ENCODE peak calls at places on chromosome 2, in five cellular contexts. F, K, H, M and G are unnamed samples.

GRCh38 chr2:98893871-98894270 is 42.2 kb downstream of the CRACDL start:
- DNase-seq in M (no peak), H (no peak), F (no peak), K (no peak), G (no peak)

GRCh38 chr2:46377666-46378560 is 80.7 kb downstream of the EPAS1 start:
- DNase-seq in F (no peak), K (no peak), M (no peak), H (no peak), G (no peak)

GRCh38 chr2:57443985-57444501 is 602.6 kb upstream of the VRK2 start:
- DNase-seq in M (no peak), F (no peak), H (no peak), K (no peak), G (no peak)

GRCh38 chr2:202577250-202578183 is 57.3 kb upstream of the FAM117B start:
- DNase-seq in F (no peak), M (no peak), H (no peak), K (no peak), G (no peak)

GRCh38 chr2:175404839-175405238 is 223.3 kb upstream of the ATP5MC3 start:
- DNase-seq in F (no peak), H (no peak), K (no peak), M (no peak), G (no peak)

GRCh38 chr2:19536136-19536535 is 177.7 kb upstream of the OSR1 start:
- DNase-seq in F (no peak), K (no peak), H (peak), M (no peak), G (no peak)

GRCh38 chr2:15993666-15994065 is 53.3 kb downstream of the MYCN start:
- DNase-seq in H (no peak), M (no peak), F (no peak), K (no peak), G (no peak)

GRCh38 chr2:85935746-85936208 is 47.0 kb upstream of the ST3GAL5 start:
- DNase-seq in H (peak), K (no peak), F (no peak), M (no peak), G (no peak)

GRCh38 chr2:160816916-160817315 is 323.3 kb upstream of the RBMS1 start:
- DNase-seq in K (no peak), F (peak), M (no peak), H (no peak), G (no peak)

GRCh38 chr2:112821142-112821541 is 15.4 kb downstream of the IL1B start:
- DNase-seq in K (no peak), F (no peak), H (no peak), M (peak), G (no peak)

GRCh38 chr2:127047716-127048617 is 59.0 kb downstream of the BIN1 start:
- DNase-seq in F (no peak), H (no peak), K (no peak), M (no peak), G (no peak)

GRCh38 chr2:238114851-238115660 is 14.9 kb downstream of the ESPNL start:
- DNase-seq in F (no peak), K (no peak), M (no peak), H (no peak), G (peak)

GRCh38 chr2:141055526-141055925 is 1075.3 kb downstream of the LRP1B start:
- DNase-seq in H (no peak), K (no peak), F (no peak), M (no peak), G (no peak)

GRCh38 chr2:195659114-195659513 is 2.1 kb downstream of the SLC39A10 start:
- DNase-seq in M (no peak), K (no peak), H (peak), F (no peak), G (no peak)

GRCh38 chr2:117269574-117269973 is 544.9 kb upstream of the DDX18 start:
- DNase-seq in K (no peak), H (no peak), F (no peak), M (no peak), G (no peak)

GRCh38 chr2:149989447-149990063 is 402.0 kb upstream of the MMADHC start:
- DNase-seq in H (peak), F (no peak), K (no peak), M (no peak), G (no peak)

GRCh38 chr2:20635096-20635475 is 15.8 kb downstream of the HS1BP3 start:
- DNase-seq in H (no peak), F (no peak), K (no peak), M (no peak), G (peak)

GRCh38 chr2:128396946-128397345 is 78.3 kb upstream of the HS6ST1 start:
- DNase-seq in M (no peak), H (no peak), K (no peak), F (no peak), G (no peak)

GRCh38 chr2:920999-921398 is 29.6 kb upstream of the SNTG2 start:
- DNase-seq in F (no peak), M (no peak), H (no peak), K (no peak), G (no peak)

GRCh38 chr2:86238354-86238753 is 39.1 kb downstream of the MRPL35 start:
- DNase-seq in F (no peak), M (no peak), K (no peak), H (no peak), G (no peak)

GRCh38 chr2:186868344-186868743 is 19.4 kb upstream of the ZSWIM2 start:
- DNase-seq in H (no peak), M (no peak), F (no peak), K (no peak), G (no peak)

GRCh38 chr2:231925303-231926179 is 655 bp downstream of the NPPC start:
- DNase-seq in H (peak), F (peak), K (peak), M (peak), G (peak)

GRCh38 chr2:174796319-174796771 is 32.1 kb upstream of the CHRNA1 start:
- DNase-seq in H (peak), F (no peak), M (no peak), K (no peak), G (no peak)

GRCh38 chr2:189943009-189943408 is 119.5 kb downstream of the MSTN start:
- DNase-seq in F (no peak), M (no peak), H (peak), K (no peak), G (no peak)

GRCh38 chr2:31877008-31877407 is 133.8 kb downstream of the MEMO1 start:
- DNase-seq in M (no peak), H (no peak), K (no peak), F (no peak), G (no peak)

GRCh38 chr2:239070466-239070865 is 222.6 kb downstream of the TWIST2 start:
- DNase-seq in H (no peak), K (no peak), M (no peak), F (no peak), G (no peak)

GRCh38 chr2:11406492-11407381 is 59.2 kb downstream of the E2F6 start:
- DNase-seq in F (no peak), H (peak), K (no peak), M (no peak), G (no peak)

GRCh38 chr2:164388511-164388910 is 232.8 kb downstream of the GRB14 start:
- DNase-seq in H (peak), F (no peak), K (no peak), M (no peak), G (no peak)

GRCh38 chr2:235106874-235107639 is 155.2 kb downstream of the SH3BP4 start:
- DNase-seq in M (no peak), K (peak), H (peak), F (peak), G (peak)

GRCh38 chr2:223865907-223866508 is 28.6 kb upstream of the AP1S3 start:
- DNase-seq in M (no peak), K (no peak), H (no peak), F (no peak), G (no peak)

GRCh38 chr2:58856100-58856499 is 615.0 kb upstream of the FANCL start:
- DNase-seq in M (no peak), H (peak), F (no peak), K (no peak), G (no peak)

GRCh38 chr2:224444011-224444410 is 42.1 kb upstream of the FAM124B start:
- DNase-seq in M (no peak), K (no peak), H (no peak), F (no peak), G (no peak)

GRCh38 chr2:207766697-207767460 is 2.8 kb downstream of the FZD5 start:
- DNase-seq in H (peak), F (no peak), K (no peak), M (no peak), G (no peak)

GRCh38 chr2:158394453-158394852 is 62.1 kb downstream of the CCDC148 start:
- DNase-seq in M (no peak), F (no peak), H (no peak), K (no peak), G (no peak)

GRCh38 chr2:151381266-151381665 is 23.9 kb downstream of the TNFAIP6 start:
- DNase-seq in H (peak), M (no peak), F (no peak), K (no peak), G (no peak)

GRCh38 chr2:27412419-27413152 is 3.2 kb upstream of the PPM1G start:
- DNase-seq in M (no peak), H (no peak), F (no peak), K (no peak), G (no peak)

GRCh38 chr2:191835100-191835499 is 11.8 kb downstream of the CAVIN2 start:
- DNase-seq in K (no peak), M (no peak), H (no peak), F (no peak), G (no peak)

GRCh38 chr2:106115665-106116064 is 78.4 kb downstream of the UXS1 start:
- DNase-seq in H (no peak), K (no peak), F (no peak), M (no peak), G (no peak)